ENCODE peak calls at places on chromosomes 13 and 19, in five cellular contexts. One of them, this sample, is unnamed.

GRCh38 chr19:16542045-16542893 is at the start of gene CHERP:
- DNase-seq in choroid plexus epithelial cell: peak
- DNase-seq in cardiac muscle cell: peak
- DNase-seq in effector CD4-positive, alpha-beta T cell: peak
- DNase-seq in NCI-H2081: peak
- DNase-seq in this sample: peak

GRCh38 chr13:23020246-23020843 is 160.4 kb upstream of the SGCG start:
- DNase-seq in effector CD4-positive, alpha-beta T cell: no peak
- DNase-seq in NCI-H2081: peak
- DNase-seq in choroid plexus epithelial cell: peak
- DNase-seq in cardiac muscle cell: peak
- DNase-seq in this sample: no peak

GRCh38 chr19:47643281-47643680 is 34.3 kb downstream of the BICRA start:
- DNase-seq in choroid plexus epithelial cell: no peak
- DNase-seq in NCI-H2081: no peak
- DNase-seq in cardiac muscle cell: no peak
- DNase-seq in effector CD4-positive, alpha-beta T cell: no peak
- DNase-seq in this sample: no peak

GRCh38 chr13:46551410-46552301 is 1.3 kb upstream of the LRCH1 start:
- DNase-seq in NCI-H2081: peak
- DNase-seq in cardiac muscle cell: peak
- DNase-seq in choroid plexus epithelial cell: peak
- DNase-seq in effector CD4-positive, alpha-beta T cell: peak
- DNase-seq in this sample: peak

GRCh38 chr13:72507394-72508199 is 219.8 kb downstream of the MZT1 start:
- DNase-seq in choroid plexus epithelial cell: peak
- DNase-seq in effector CD4-positive, alpha-beta T cell: no peak
- DNase-seq in NCI-H2081: no peak
- DNase-seq in cardiac muscle cell: no peak
- DNase-seq in this sample: no peak

GRCh38 chr13:98507060-98507797 is 69.7 kb downstream of the STK24 start:
- DNase-seq in NCI-H2081: peak
- DNase-seq in cardiac muscle cell: peak
- DNase-seq in effector CD4-positive, alpha-beta T cell: no peak
- DNase-seq in choroid plexus epithelial cell: peak
- DNase-seq in this sample: peak

GRCh38 chr19:6530385-6531162 is at the start of gene TNFSF9:
- DNase-seq in cardiac muscle cell: peak
- DNase-seq in effector CD4-positive, alpha-beta T cell: peak
- DNase-seq in choroid plexus epithelial cell: peak
- DNase-seq in NCI-H2081: peak
- DNase-seq in this sample: peak

GRCh38 chr19:41928221-41928683 is at the start of gene ERFL:
- DNase-seq in NCI-H2081: no peak
- DNase-seq in choroid plexus epithelial cell: no peak
- DNase-seq in effector CD4-positive, alpha-beta T cell: no peak
- DNase-seq in cardiac muscle cell: no peak
- DNase-seq in this sample: peak

GRCh38 chr13:90564096-90564495 is 783.4 kb upstream of the MIR17HG start:
- DNase-seq in choroid plexus epithelial cell: no peak
- DNase-seq in effector CD4-positive, alpha-beta T cell: no peak
- DNase-seq in cardiac muscle cell: no peak
- DNase-seq in NCI-H2081: no peak
- DNase-seq in this sample: no peak

GRCh38 chr19:29941828-29942403 is at the start of gene URI1:
- DNase-seq in choroid plexus epithelial cell: peak
- DNase-seq in cardiac muscle cell: peak
- DNase-seq in effector CD4-positive, alpha-beta T cell: peak
- DNase-seq in NCI-H2081: peak
- DNase-seq in this sample: peak

GRCh38 chr13:100396771-100397170 is 191.8 kb downstream of the GGACT start:
- DNase-seq in effector CD4-positive, alpha-beta T cell: no peak
- DNase-seq in NCI-H2081: peak
- DNase-seq in choroid plexus epithelial cell: no peak
- DNase-seq in cardiac muscle cell: no peak
- DNase-seq in this sample: no peak

GRCh38 chr13:113646921-113647340 is 11.1 kb downstream of the ATP4B start:
- DNase-seq in choroid plexus epithelial cell: no peak
- DNase-seq in NCI-H2081: no peak
- DNase-seq in cardiac muscle cell: no peak
- DNase-seq in effector CD4-positive, alpha-beta T cell: no peak
- DNase-seq in this sample: no peak